ENCODE peak calls at places on chromosomes 16 and 17, in six cellular contexts. J is CD4-positive, alpha-beta T cell; C is breast epithelium; X is SHP77; Z is effector memory CD4-positive, alpha-beta T cell; K is caudate nucleus. S is an unnamed sample.

GRCh38 chr16:13883881-13884280 is 36.1 kb upstream of the ERCC4 start:
- DNase-seq in J (no peak), C (no peak), X (no peak), Z (no peak), K (no peak), S (no peak)

GRCh38 chr17:5122586-5123342 is 6.9 kb downstream of the USP6 start:
- DNase-seq in J (peak; percentile 31), C (peak; percentile 43), X (no peak), Z (no peak), K (no peak), S (no peak)

GRCh38 chr17:41785876-41786226 is 660 bp downstream of the JUP start:
- DNase-seq in J (no peak), C (peak; percentile 83), X (no peak), Z (no peak), K (no peak), S (no peak)

GRCh38 chr17:2198917-2199316 is 104.7 kb downstream of the SMG6 start:
- DNase-seq in J (no peak), C (no peak), X (no peak), Z (no peak), K (no peak), S (no peak)

GRCh38 chr17:34456121-34456520 is 93.1 kb upstream of the CCL1 start:
- DNase-seq in J (no peak), C (no peak), X (no peak), Z (no peak), K (no peak), S (no peak)

GRCh38 chr17:35577826-35578194 is 561 bp downstream of the PEX12 start:
- DNase-seq in J (no peak), C (no peak), X (no peak), Z (no peak), K (no peak), S (no peak)

GRCh38 chr17:75753193-75753513 is 11.8 kb downstream of the GALK1 start:
- DNase-seq in J (no peak), C (no peak), X (no peak), Z (no peak), K (no peak), S (no peak)

GRCh38 chr16:68921654-68922053 is 78.3 kb downstream of the TANGO6 start:
- DNase-seq in J (no peak), C (no peak), X (no peak), Z (no peak), K (no peak), S (peak; percentile 89)

GRCh38 chr16:78794581-78795300 is 695.3 kb downstream of the WWOX start:
- DNase-seq in J (no peak), C (no peak), X (no peak), Z (no peak), K (no peak), S (no peak)

GRCh38 chr16:31440511-31441184 is 1.9 kb downstream of the ZNF843 start:
- DNase-seq in J (no peak), C (no peak), X (no peak), Z (no peak), K (no peak), S (no peak)

GRCh38 chr17:50350733-50351132 is 4.8 kb downstream of the XYLT2 start:
- DNase-seq in J (no peak), C (no peak), X (no peak), Z (no peak), K (no peak), S (no peak)

GRCh38 chr16:62391940-62392339 is 355.7 kb upstream of the CDH8 start:
- DNase-seq in J (no peak), C (no peak), X (no peak), Z (no peak), K (no peak), S (no peak)

GRCh38 chr16:50640391-50640790 is 40.7 kb downstream of the SNX20 start:
- DNase-seq in J (no peak), C (no peak), X (no peak), Z (no peak), K (no peak), S (peak; percentile 16)

GRCh38 chr17:17751489-17751995 is 70.3 kb downstream of the RAI1 start:
- DNase-seq in J (no peak), C (no peak), X (peak; percentile 70), Z (no peak), K (no peak), S (no peak)

GRCh38 chr16:11405331-11406176 is 60.3 kb downstream of the RMI2 start:
- DNase-seq in J (peak; percentile 55), C (no peak), X (peak; percentile 29), Z (no peak), K (no peak), S (no peak)

GRCh38 chr16:89448656-89449055 is 41.7 kb downstream of the ANKRD11 start:
- DNase-seq in J (no peak), C (no peak), X (no peak), Z (no peak), K (no peak), S (no peak)

GRCh38 chr17:39283098-39283497 is 57.4 kb upstream of the STAC2 start:
- DNase-seq in J (no peak), C (no peak), X (no peak), Z (no peak), K (no peak), S (no peak)

GRCh38 chr16:4987580-4988374 is 29.6 kb downstream of the SEC14L5 start:
- DNase-seq in J (no peak), C (no peak), X (no peak), Z (no peak), K (no peak), S (no peak)

GRCh38 chr16:70679653-70680494 is 6.0 kb downstream of the MTSS2 start:
- DNase-seq in J (no peak), C (no peak), X (no peak), Z (no peak), K (no peak), S (no peak)

GRCh38 chr17:70375406-70375805 is 206.1 kb downstream of the KCNJ2 start:
- DNase-seq in J (no peak), C (no peak), X (no peak), Z (no peak), K (no peak), S (no peak)

GRCh38 chr17:47694818-47695663 is 1.1 kb downstream of the TBKBP1 start:
- DNase-seq in J (no peak), C (peak; percentile 50), X (no peak), Z (no peak), K (peak; percentile 49), S (no peak)

GRCh38 chr17:76744747-76745146 is 6.8 kb downstream of the MFSD11 start:
- DNase-seq in J (no peak), C (no peak), X (no peak), Z (no peak), K (no peak), S (no peak)

GRCh38 chr16:78278047-78278446 is 178.6 kb downstream of the WWOX start:
- DNase-seq in J (no peak), C (no peak), X (no peak), Z (no peak), K (no peak), S (no peak)

GRCh38 chr17:68318103-68318991 is 27.1 kb downstream of the ARSG start:
- DNase-seq in J (no peak), C (no peak), X (no peak), Z (no peak), K (no peak), S (no peak)

GRCh38 chr17:9842057-9842758 is 16.5 kb downstream of the GLP2R start:
- DNase-seq in J (no peak), C (peak; percentile 35), X (no peak), Z (no peak), K (no peak), S (no peak)

GRCh38 chr17:79395046-79395445 is 215.8 kb downstream of the RBFOX3 start:
- DNase-seq in J (no peak), C (no peak), X (no peak), Z (no peak), K (no peak), S (no peak)

GRCh38 chr17:56174421-56174820 is 21.1 kb downstream of the ANKFN1 start:
- DNase-seq in J (no peak), C (no peak), X (no peak), Z (no peak), K (no peak), S (no peak)

GRCh38 chr17:61139219-61139618 is 260.4 kb upstream of the TBX2 start:
- DNase-seq in J (peak; percentile 50), C (peak; percentile 32), X (no peak), Z (peak; percentile 36), K (no peak), S (no peak)

GRCh38 chr16:16014329-16015224 is 65.2 kb downstream of the ABCC1 start:
- DNase-seq in J (no peak), C (peak; percentile 39), X (no peak), Z (no peak), K (no peak), S (no peak)

GRCh38 chr16:69073181-69073669 is 32.2 kb upstream of the HAS3 start:
- DNase-seq in J (no peak), C (no peak), X (no peak), Z (no peak), K (no peak), S (peak; percentile 91)

GRCh38 chr17:8300629-8301242 is 5.5 kb upstream of the SLC25A35 start:
- DNase-seq in J (peak; percentile 61), C (peak; percentile 40), X (peak; percentile 79), Z (peak; percentile 37), K (peak; percentile 35), S (no peak)

GRCh38 chr17:2120550-2121335 is 65.8 kb downstream of the HIC1 start:
- DNase-seq in J (no peak), C (no peak), X (no peak), Z (no peak), K (no peak), S (no peak)

S was measured in kidney epithelial cell.